ENCODE peak calls at places on chromosomes 11 and 22, in nine cellular contexts. One of them, this sample, is unnamed.

GRCh38 chr11:124875401-124875800 is 10.2 kb downstream of the ROBO3 start:
- DNase-seq in cardiac muscle cell: no peak
- DNase-seq in thyroid gland: no peak
- DNase-seq in stomach: no peak
- DNase-seq in bronchial epithelial cell: no peak
- DNase-seq in GM12865: no peak
- DNase-seq in coronary artery: peak
- DNase-seq in heart left ventricle: no peak
- DNase-seq in type B pancreatic cell: no peak
- DNase-seq in this sample: no peak

GRCh38 chr22:24247564-24248344 is 2.9 kb upstream of the GGT5 start:
- DNase-seq in thyroid gland: peak
- DNase-seq in coronary artery: peak
- DNase-seq in type B pancreatic cell: peak
- DNase-seq in cardiac muscle cell: peak
- DNase-seq in GM12865: peak
- DNase-seq in heart left ventricle: peak
- DNase-seq in bronchial epithelial cell: peak
- DNase-seq in stomach: peak
- DNase-seq in this sample: peak

GRCh38 chr11:1384206-1384965 is 5.3 kb upstream of the BRSK2 start:
- DNase-seq in heart left ventricle: peak
- DNase-seq in type B pancreatic cell: no peak
- DNase-seq in bronchial epithelial cell: no peak
- DNase-seq in stomach: no peak
- DNase-seq in thyroid gland: no peak
- DNase-seq in GM12865: peak
- DNase-seq in cardiac muscle cell: no peak
- DNase-seq in coronary artery: no peak
- DNase-seq in this sample: no peak

GRCh38 chr11:130315354-130315970 is 745 bp upstream of the ZBTB44 start:
- DNase-seq in type B pancreatic cell: no peak
- DNase-seq in heart left ventricle: peak
- DNase-seq in coronary artery: peak
- DNase-seq in thyroid gland: peak
- DNase-seq in stomach: peak
- DNase-seq in GM12865: peak
- DNase-seq in bronchial epithelial cell: peak
- DNase-seq in cardiac muscle cell: peak
- DNase-seq in this sample: peak

GRCh38 chr11:34633990-34634725 is 13.3 kb downstream of the EHF start:
- DNase-seq in GM12865: peak
- DNase-seq in stomach: no peak
- DNase-seq in cardiac muscle cell: peak
- DNase-seq in thyroid gland: no peak
- DNase-seq in coronary artery: no peak
- DNase-seq in heart left ventricle: no peak
- DNase-seq in type B pancreatic cell: no peak
- DNase-seq in bronchial epithelial cell: peak
- DNase-seq in this sample: no peak

GRCh38 chr11:119863811-119864601 is 135.0 kb upstream of the NECTIN1 start:
- DNase-seq in heart left ventricle: no peak
- DNase-seq in coronary artery: no peak
- DNase-seq in cardiac muscle cell: no peak
- DNase-seq in stomach: no peak
- DNase-seq in GM12865: no peak
- DNase-seq in thyroid gland: peak
- DNase-seq in bronchial epithelial cell: no peak
- DNase-seq in type B pancreatic cell: no peak
- DNase-seq in this sample: no peak

GRCh38 chr22:21778705-21779363 is 43.2 kb upstream of the YPEL1 start:
- DNase-seq in cardiac muscle cell: peak
- DNase-seq in stomach: peak
- DNase-seq in heart left ventricle: no peak
- DNase-seq in GM12865: no peak
- DNase-seq in thyroid gland: no peak
- DNase-seq in bronchial epithelial cell: peak
- DNase-seq in coronary artery: no peak
- DNase-seq in type B pancreatic cell: no peak
- DNase-seq in this sample: no peak

GRCh38 chr11:118896472-118896913 is 12.8 kb downstream of the CXCR5 start:
- DNase-seq in cardiac muscle cell: no peak
- DNase-seq in heart left ventricle: peak
- DNase-seq in coronary artery: no peak
- DNase-seq in thyroid gland: no peak
- DNase-seq in stomach: no peak
- DNase-seq in bronchial epithelial cell: no peak
- DNase-seq in GM12865: no peak
- DNase-seq in type B pancreatic cell: no peak
- DNase-seq in this sample: no peak

GRCh38 chr22:40043086-40043485 is 48.3 kb downstream of the FAM83F start:
- DNase-seq in bronchial epithelial cell: no peak
- DNase-seq in coronary artery: peak
- DNase-seq in cardiac muscle cell: peak
- DNase-seq in thyroid gland: peak
- DNase-seq in heart left ventricle: no peak
- DNase-seq in type B pancreatic cell: no peak
- DNase-seq in GM12865: no peak
- DNase-seq in stomach: no peak
- DNase-seq in this sample: no peak

GRCh38 chr11:84628871-84629625 is 998.1 kb downstream of the DLG2 start:
- DNase-seq in GM12865: no peak
- DNase-seq in thyroid gland: no peak
- DNase-seq in stomach: no peak
- DNase-seq in cardiac muscle cell: no peak
- DNase-seq in type B pancreatic cell: no peak
- DNase-seq in heart left ventricle: no peak
- DNase-seq in bronchial epithelial cell: no peak
- DNase-seq in coronary artery: no peak
- DNase-seq in this sample: no peak

GRCh38 chr11:6022954-6023353 is 7.6 kb downstream of the OR56A1 start:
- DNase-seq in coronary artery: no peak
- DNase-seq in GM12865: peak
- DNase-seq in heart left ventricle: no peak
- DNase-seq in stomach: no peak
- DNase-seq in type B pancreatic cell: no peak
- DNase-seq in bronchial epithelial cell: peak
- DNase-seq in cardiac muscle cell: peak
- DNase-seq in thyroid gland: no peak
- DNase-seq in this sample: peak

GRCh38 chr11:1554981-1555712 is 16.9 kb downstream of the DUSP8 start:
- DNase-seq in stomach: no peak
- DNase-seq in GM12865: no peak
- DNase-seq in thyroid gland: no peak
- DNase-seq in heart left ventricle: peak
- DNase-seq in coronary artery: no peak
- DNase-seq in type B pancreatic cell: no peak
- DNase-seq in cardiac muscle cell: no peak
- DNase-seq in bronchial epithelial cell: no peak
- DNase-seq in this sample: no peak

GRCh38 chr22:37075822-37076433 is 24.4 kb downstream of the KCTD17 start:
- DNase-seq in type B pancreatic cell: no peak
- DNase-seq in heart left ventricle: no peak
- DNase-seq in bronchial epithelial cell: no peak
- DNase-seq in thyroid gland: no peak
- DNase-seq in GM12865: no peak
- DNase-seq in cardiac muscle cell: no peak
- DNase-seq in stomach: no peak
- DNase-seq in coronary artery: no peak
- DNase-seq in this sample: no peak

DNA sequence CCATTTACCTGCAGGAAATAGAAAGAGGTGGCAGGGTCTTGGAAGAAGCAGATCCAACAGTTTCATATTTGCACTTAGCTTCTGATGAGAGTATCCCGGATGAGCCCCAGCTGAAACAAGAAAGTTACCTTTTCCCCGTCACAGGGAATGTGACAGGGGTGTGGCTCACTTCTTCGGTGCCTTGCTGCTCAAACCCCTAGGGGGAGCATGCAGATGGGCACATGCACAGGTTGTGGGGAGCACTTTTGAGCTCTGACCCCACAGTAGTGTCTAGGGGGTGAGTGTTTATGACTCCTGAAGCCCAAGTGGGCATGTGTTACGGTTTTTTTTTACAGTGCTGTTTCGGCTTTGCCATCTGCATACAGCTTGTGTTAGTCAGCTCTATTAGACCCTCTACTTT is 1221.0 kb downstream of the JRKL start:
- DNase-seq in thyroid gland: no peak
- DNase-seq in stomach: no peak
- DNase-seq in bronchial epithelial cell: no peak
- DNase-seq in coronary artery: no peak
- DNase-seq in type B pancreatic cell: no peak
- DNase-seq in GM12865: no peak
- DNase-seq in cardiac muscle cell: no peak
- DNase-seq in heart left ventricle: no peak
- DNase-seq in this sample: no peak
- TF ChIP-seq CTCF in thyroid gland: no peak
- TF ChIP-seq CTCF in stomach: no peak
- TF ChIP-seq CTCF in bronchial epithelial cell: no peak
- TF ChIP-seq CTCF in coronary artery: no peak
- TF ChIP-seq CTCF in type B pancreatic cell: no peak
- TF ChIP-seq CTCF in GM12865: no peak
- TF ChIP-seq CTCF in cardiac muscle cell: no peak
- TF ChIP-seq CTCF in heart left ventricle: no peak
- TF ChIP-seq CTCF in this sample: no peak

DNA sequence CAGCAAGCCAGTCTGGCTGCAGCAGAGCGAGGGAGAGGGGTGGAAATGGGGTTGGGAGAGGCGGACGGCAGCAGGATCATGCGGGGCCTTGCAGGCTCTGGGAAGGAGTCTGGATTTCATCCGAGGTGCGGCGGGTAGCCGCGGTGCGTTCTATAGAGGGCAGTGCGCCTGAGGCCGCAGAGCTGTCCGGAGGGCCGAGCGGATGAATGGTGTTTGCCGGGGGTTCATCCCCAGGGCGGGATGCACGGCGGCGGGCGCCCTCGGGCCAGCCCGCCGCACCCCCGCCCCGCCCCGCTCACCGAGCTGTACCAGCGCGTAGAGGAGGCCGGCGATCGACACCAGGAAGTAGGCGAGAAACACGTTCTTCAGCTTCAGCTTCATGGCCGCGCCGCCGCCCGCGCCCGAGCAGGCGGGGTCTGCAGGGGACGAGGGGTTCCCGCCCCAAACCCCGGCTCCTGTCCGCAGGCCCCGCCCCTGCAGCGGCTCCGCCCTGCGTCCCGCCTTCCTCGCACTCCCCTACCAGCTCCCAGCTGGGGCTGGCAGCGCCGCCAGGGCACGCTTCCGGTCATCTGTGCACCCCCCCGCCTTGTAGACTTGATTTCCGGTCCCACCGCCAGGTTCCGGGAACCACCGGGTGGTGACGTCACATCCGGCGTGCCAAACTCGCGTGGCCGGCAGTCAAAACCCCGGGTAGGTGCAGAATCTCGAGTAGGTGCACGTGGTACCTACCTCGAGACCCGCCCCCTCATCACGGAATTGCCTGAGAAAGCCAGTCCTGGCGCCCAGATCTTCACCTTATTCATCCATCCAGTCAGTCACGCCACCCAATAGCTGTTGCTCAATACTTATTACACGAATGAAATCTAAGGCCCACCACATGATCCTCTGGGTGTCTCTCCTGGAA is at the start of gene B3GAT3:
- DNase-seq in bronchial epithelial cell: peak
- DNase-seq in coronary artery: peak
- DNase-seq in GM12865: peak
- DNase-seq in type B pancreatic cell: peak
- DNase-seq in heart left ventricle: peak
- DNase-seq in cardiac muscle cell: peak
- DNase-seq in stomach: peak
- DNase-seq in thyroid gland: peak
- DNase-seq in this sample: peak
- TF ChIP-seq CTCF in bronchial epithelial cell: no peak
- TF ChIP-seq CTCF in coronary artery: no peak
- TF ChIP-seq CTCF in GM12865: no peak
- TF ChIP-seq CTCF in type B pancreatic cell: peak
- TF ChIP-seq CTCF in heart left ventricle: peak
- TF ChIP-seq CTCF in cardiac muscle cell: no peak
- TF ChIP-seq CTCF in stomach: no peak
- TF ChIP-seq CTCF in thyroid gland: no peak
- TF ChIP-seq CTCF in this sample: no peak

GRCh38 chr11:80844110-80844509 is 1403.3 kb upstream of the TENM4 start:
- DNase-seq in cardiac muscle cell: no peak
- DNase-seq in thyroid gland: no peak
- DNase-seq in heart left ventricle: no peak
- DNase-seq in stomach: no peak
- DNase-seq in bronchial epithelial cell: no peak
- DNase-seq in type B pancreatic cell: no peak
- DNase-seq in GM12865: no peak
- DNase-seq in coronary artery: no peak
- DNase-seq in this sample: no peak
- TF ChIP-seq CTCF in cardiac muscle cell: no peak
- TF ChIP-seq CTCF in thyroid gland: no peak
- TF ChIP-seq CTCF in heart left ventricle: no peak
- TF ChIP-seq CTCF in stomach: no peak
- TF ChIP-seq CTCF in bronchial epithelial cell: no peak
- TF ChIP-seq CTCF in type B pancreatic cell: no peak
- TF ChIP-seq CTCF in GM12865: no peak
- TF ChIP-seq CTCF in coronary artery: no peak
- TF ChIP-seq CTCF in this sample: no peak

DNA sequence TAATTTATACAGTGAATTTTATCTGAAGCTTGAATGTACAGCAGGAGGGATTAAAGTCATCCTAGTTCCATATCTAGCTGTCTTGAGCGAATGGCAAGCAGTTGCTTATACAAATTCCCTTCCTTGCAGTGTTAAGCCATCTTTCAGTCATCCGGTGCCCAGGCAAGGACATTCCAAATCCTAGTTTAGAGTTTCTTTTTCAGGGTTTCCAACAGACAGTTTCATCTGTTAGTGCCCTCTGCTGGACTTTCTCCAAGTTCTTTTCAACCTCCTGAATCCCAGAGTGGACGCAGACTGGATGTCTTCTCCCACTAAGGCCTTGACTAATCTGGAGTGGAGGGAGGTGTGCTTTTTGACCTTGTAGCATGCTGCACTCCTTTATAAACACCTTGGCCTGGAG is 45.4 kb downstream of the GRAMD1B start:
- DNase-seq in heart left ventricle: no peak
- DNase-seq in coronary artery: no peak
- DNase-seq in cardiac muscle cell: peak
- DNase-seq in thyroid gland: peak
- DNase-seq in type B pancreatic cell: no peak
- DNase-seq in GM12865: no peak
- DNase-seq in stomach: no peak
- DNase-seq in bronchial epithelial cell: no peak
- DNase-seq in this sample: no peak
- TF ChIP-seq CTCF in heart left ventricle: peak
- TF ChIP-seq CTCF in coronary artery: no peak
- TF ChIP-seq CTCF in cardiac muscle cell: peak
- TF ChIP-seq CTCF in thyroid gland: no peak
- TF ChIP-seq CTCF in type B pancreatic cell: peak
- TF ChIP-seq CTCF in GM12865: no peak
- TF ChIP-seq CTCF in stomach: no peak
- TF ChIP-seq CTCF in bronchial epithelial cell: peak
- TF ChIP-seq CTCF in this sample: no peak

DNA sequence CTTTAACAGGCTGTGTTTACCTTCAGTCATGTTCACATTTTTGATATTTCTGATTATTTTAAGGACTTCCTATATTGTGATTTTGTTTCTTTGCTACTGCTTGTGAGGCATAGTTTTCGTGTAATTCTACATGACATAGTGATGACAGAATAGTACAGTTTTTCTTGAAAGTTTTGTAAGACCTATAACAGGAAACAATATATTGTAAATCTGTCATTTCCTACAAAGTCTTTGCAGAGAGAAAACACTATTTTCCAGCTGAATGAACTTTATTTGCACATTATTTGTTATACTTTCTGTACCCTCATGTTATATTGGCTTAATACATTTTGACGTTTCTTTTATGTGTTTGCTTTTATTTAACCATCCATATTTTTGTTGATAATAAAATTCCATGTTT is 191.1 kb downstream of the TMEM135 start:
- DNase-seq in heart left ventricle: no peak
- DNase-seq in type B pancreatic cell: no peak
- DNase-seq in GM12865: no peak
- DNase-seq in thyroid gland: no peak
- DNase-seq in stomach: no peak
- DNase-seq in cardiac muscle cell: no peak
- DNase-seq in coronary artery: no peak
- DNase-seq in bronchial epithelial cell: no peak
- DNase-seq in this sample: no peak
- TF ChIP-seq CTCF in heart left ventricle: no peak
- TF ChIP-seq CTCF in type B pancreatic cell: no peak
- TF ChIP-seq CTCF in GM12865: no peak
- TF ChIP-seq CTCF in thyroid gland: no peak
- TF ChIP-seq CTCF in stomach: no peak
- TF ChIP-seq CTCF in cardiac muscle cell: no peak
- TF ChIP-seq CTCF in coronary artery: no peak
- TF ChIP-seq CTCF in bronchial epithelial cell: no peak
- TF ChIP-seq CTCF in this sample: no peak

This sample was measured in Calu3.